ENCODE peak calls at places on chromosomes 1 and 21, in six cellular contexts. B is H9, G is HCT116, U is IMR-90, V is pancreas, Y is RWPE2. D is an unnamed sample. For H3K4me1, the result is how much of the 10 kb centered on the place peaks cover.

GRCh38 chr1:156933136-156933535 is 12.7 kb downstream of the LRRC71 start:
- DNase-seq in G (no peak), B (no peak), Y (no peak), U (no peak), V (no peak), D (no peak)

GRCh38 chr1:39117985-39118384 is 86.5 kb upstream of the MACF1 start:
- DNase-seq in Y (no peak), B (no peak), U (no peak), G (no peak), V (no peak), D (no peak)

GRCh38 chr1:44417351-44418021 is 12.4 kb downstream of the RNF220 start:
- DNase-seq in G (no peak), U (no peak), B (peak), Y (no peak), V (peak), D (no peak)

GRCh38 chr21:33848252-33848953 is 67.2 kb downstream of the ATP5PO start:
- DNase-seq in Y (no peak), G (no peak), B (no peak), U (no peak), V (no peak), D (no peak)

GRCh38 chr1:1937549-1938275 is 18.6 kb upstream of the TMEM52 start:
- DNase-seq in G (no peak), Y (no peak), V (peak), B (no peak), U (no peak), D (no peak)

GRCh38 chr1:200737647-200738296 is 921 bp upstream of the CAMSAP2 start:
- DNase-seq in V (no peak), U (no peak), G (no peak), B (no peak), Y (no peak), D (no peak)

GRCh38 chr1:182122855-182123254 is 61.3 kb upstream of the ZNF648 start:
- DNase-seq in B (no peak), G (no peak), U (no peak), Y (no peak), V (no peak), D (no peak)

GRCh38 chr1:100300691-100301090 is 34.7 kb downstream of the RTCA start:
- DNase-seq in B (no peak), V (no peak), U (no peak), Y (no peak), G (no peak), D (no peak)

GRCh38 chr1:179017383-179018326 is 8.0 kb upstream of the FAM20B start:
- DNase-seq in U (no peak), Y (no peak), B (no peak), G (no peak), V (no peak), D (no peak)

GRCh38 chr21:32256873-32257620 is 21.8 kb downstream of the MIS18A start:
- DNase-seq in G (no peak), U (peak), B (no peak), Y (no peak), V (peak), D (no peak)

GRCh38 chr1:52341861-52342260 is 24.1 kb downstream of the CC2D1B start:
- DNase-seq in Y (no peak), G (no peak), U (no peak), V (no peak), B (no peak), D (no peak)

GRCh38 chr1:169072945-169073725 is 33.4 kb upstream of the ATP1B1 start:
- DNase-seq in G (no peak), V (no peak), U (no peak), B (no peak), Y (no peak), D (no peak)

GRCh38 chr1:51605961-51606723 is 10.8 kb upstream of the OSBPL9 start:
- DNase-seq in B (peak), V (no peak), Y (no peak), U (no peak), G (no peak), D (no peak)

GRCh38 chr1:179021873-179022272 is 3.8 kb upstream of the FAM20B start:
- DNase-seq in G (no peak), V (no peak), U (peak), Y (no peak), B (no peak), D (no peak)

GRCh38 chr1:5577255-5578040 is 414.8 kb downstream of the NPHP4 start:
- DNase-seq in G (no peak), B (no peak), Y (no peak), V (no peak), U (no peak), D (no peak)

GRCh38 chr1:203754455-203754864 is 10.5 kb upstream of the LAX1 start:
- DNase-seq in B (no peak), U (no peak), G (no peak), V (no peak), Y (no peak), D (no peak)

GRCh38 chr1:36603461-36603860 is 120.7 kb upstream of the CSF3R start:
- DNase-seq in Y (no peak), B (no peak), G (no peak), V (no peak), U (no peak), D (no peak)

GRCh38 chr1:78101514-78101913 is 55.7 kb downstream of the GIPC2 start:
- DNase-seq in Y (no peak), B (no peak), U (peak), G (peak), V (no peak), D (no peak)

GRCh38 chr1:212482352-212483153 is 49.8 kb downstream of the NENF start:
- DNase-seq in U (peak), G (no peak), B (no peak), V (no peak), Y (no peak), D (no peak)

GRCh38 chr1:233675893-233676292 is 62.0 kb downstream of the KCNK1 start:
- DNase-seq in Y (no peak), U (no peak), G (no peak), V (no peak), B (no peak), D (no peak)

GRCh38 chr1:2533356-2533755 is 3.3 kb upstream of the HES5 start:
- DNase-seq in V (no peak), G (no peak), U (peak), Y (no peak), B (no peak), D (no peak)

GRCh38 chr1:61392417-61393242 is 310.3 kb downstream of the NFIA start:
- DNase-seq in G (no peak), V (no peak), B (no peak), Y (no peak), U (no peak), D (no peak)

GRCh38 chr1:29749546-29749945 is 513.2 kb downstream of the PTPRU start:
- DNase-seq in V (no peak), G (no peak), Y (no peak), U (no peak), B (no peak), D (no peak)

GRCh38 chr1:201985355-201985754 is 2.9 kb downstream of the RNPEP start:
- DNase-seq in V (no peak), Y (no peak), U (no peak), B (no peak), G (no peak), D (no peak)

GRCh38 chr1:37156646-37157045 is 122.3 kb upstream of the GRIK3 start:
- DNase-seq in G (peak), V (no peak), B (no peak), Y (no peak), U (no peak), D (no peak)

GRCh38 chr1:162498442-162498785 is 796 bp downstream of the UHMK1 start:
- DNase-seq in Y (no peak), U (peak), G (no peak), V (no peak), B (no peak), D (no peak)

GRCh38 chr1:58664881-58665280 is 35.0 kb downstream of the MYSM1 start:
- DNase-seq in Y (no peak), U (no peak), V (no peak), B (no peak), G (no peak), D (no peak)

GRCh38 chr1:38730511-38731397 is 128.8 kb downstream of the RRAGC start:
- DNase-seq in U (peak), V (no peak), G (peak), B (no peak), Y (no peak), D (no peak)

GRCh38 chr1:8182034-8182761 is 135.7 kb upstream of the SLC45A1 start:
- DNase-seq in U (peak), G (peak), Y (no peak), B (no peak), V (no peak), D (no peak)

GRCh38 chr1:193342811-193343210 is 156.4 kb upstream of the B3GALT2 start:
- DNase-seq in U (no peak), B (no peak), V (no peak), Y (no peak), G (no peak), D (no peak)

GRCh38 chr21:37546949-37547614 is 180.5 kb downstream of the DYRK1A start:
- DNase-seq in V (no peak), G (no peak), Y (no peak), U (no peak), B (no peak), D (no peak)

GRCh38 chr21:36472377-36472776 is 7.5 kb downstream of the CLDN14 start:
- DNase-seq in B (no peak), U (no peak), V (no peak), Y (no peak), G (no peak), D (no peak)

DNA sequence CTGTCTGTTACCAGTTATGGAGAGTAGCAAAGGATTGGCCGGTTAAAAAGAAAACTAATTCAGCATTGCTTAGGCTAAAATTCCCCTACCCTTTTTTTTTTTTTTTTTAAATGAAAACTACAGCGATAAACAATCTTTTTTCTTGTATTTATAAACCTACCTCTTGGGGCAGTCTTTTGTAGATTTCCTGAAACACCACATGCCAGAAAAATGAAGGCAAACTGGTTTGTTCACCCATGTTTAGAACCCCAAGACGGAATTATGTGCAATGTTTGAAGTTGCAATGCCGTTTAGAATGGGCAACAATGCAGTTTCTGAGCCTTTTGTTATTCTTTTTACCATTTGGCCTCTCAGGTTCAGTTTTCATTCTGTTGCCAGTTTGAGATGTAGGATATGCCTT is 59.1 kb downstream of the PRDM2 start:
- DNase-seq in G (peak), U (no peak), V (no peak), B (no peak), Y (no peak), D (no peak)
- TF ChIP-seq CTCF in G (no peak), U (no peak), V (no peak), B (no peak), Y (peak), D (no peak)

GRCh38 chr1:180235502-180236239 is 5.6 kb downstream of the LHX4 start:
- DNase-seq in B (peak), U (no peak), Y (no peak), V (no peak), G (no peak), D (no peak)

GRCh38 chr1:180232521-180233043 is 2.5 kb downstream of the LHX4 start:
- DNase-seq in Y (no peak), B (no peak), U (no peak), V (no peak), G (no peak), D (no peak)

GRCh38 chr1:180235077-180235501 is 5.0 kb downstream of the LHX4 start:
- DNase-seq in G (no peak), Y (no peak), B (peak), U (no peak), V (no peak), D (no peak)

GRCh38 chr1:180233191-180234011 is 3.3 kb downstream of the LHX4 start:
- DNase-seq in U (no peak), Y (no peak), V (no peak), B (no peak), G (no peak), D (no peak)

GRCh38 chr1:180234369-180235076 is 4.5 kb downstream of the LHX4 start:
- DNase-seq in U (no peak), G (no peak), Y (no peak), V (no peak), B (peak), D (no peak)
- H3K4me1 ChIP-seq in U (under half), G (under half), Y (under half), V (under half), B (under half), D (under half)

DNA sequence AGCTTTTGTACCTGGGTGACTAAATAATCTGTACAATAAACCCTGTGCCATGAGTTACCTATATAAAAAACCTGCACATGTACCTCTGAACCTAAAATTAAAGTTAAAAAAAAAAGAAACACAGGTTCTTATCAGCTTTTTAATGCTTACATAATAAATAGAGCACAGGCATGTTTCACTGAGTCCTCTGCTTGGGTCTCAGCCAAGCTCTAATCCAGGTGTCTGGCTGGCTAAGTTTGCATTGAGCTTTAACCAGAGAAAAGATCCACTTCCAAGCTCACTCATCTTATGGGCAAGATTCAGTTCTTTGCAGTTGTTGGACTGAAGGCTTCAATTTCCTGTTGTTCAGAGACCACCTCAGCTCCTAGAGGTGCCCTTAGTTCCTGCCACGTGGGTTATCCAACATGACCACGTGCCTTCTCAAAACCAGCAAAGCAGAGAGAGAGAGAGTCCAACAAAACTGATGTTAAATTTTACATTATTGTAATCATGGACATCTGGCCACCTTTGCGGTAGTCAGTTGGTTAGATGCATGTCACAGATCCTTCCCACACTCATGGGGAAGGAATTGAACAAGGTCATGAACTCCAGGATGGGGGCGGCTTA is 68.2 kb upstream of the TMPRSS2 start:
- DNase-seq in G (no peak), V (no peak), U (no peak), Y (no peak), B (no peak), D (no peak)
- H3K27ac ChIP-seq in G (no peak), V (no peak), U (no peak), Y (no peak), B (no peak), D (no peak)

DNA sequence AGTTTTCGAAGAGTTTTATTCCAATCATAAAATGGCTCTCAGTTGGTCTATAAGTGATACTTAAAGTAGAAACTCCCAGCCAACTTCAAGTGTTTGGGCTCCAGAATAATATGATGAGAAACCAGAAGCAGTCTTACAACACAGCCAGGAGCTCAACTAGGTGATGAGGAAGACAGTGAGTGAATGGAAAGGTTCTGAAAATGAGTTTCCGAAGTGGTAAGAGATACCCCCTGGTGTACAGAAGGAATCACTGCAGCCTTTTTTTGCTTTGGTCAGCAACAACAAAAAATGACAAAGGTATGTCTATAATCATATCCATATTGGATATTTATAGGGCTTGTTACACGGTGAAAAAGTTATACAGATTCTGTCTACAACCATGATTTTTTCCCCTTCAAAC is 16.5 kb downstream of the KRTAP19-1 start:
- DNase-seq in B (no peak), V (no peak), Y (no peak), U (no peak), G (no peak), D (no peak)
- TF ChIP-seq CTCF in B (peak), V (no peak), Y (peak), U (peak), G (peak), D (no peak)

GRCh38 chr1:21263052-21263429 is 27.2 kb downstream of the ECE1 start:
- DNase-seq in U (no peak), B (no peak), Y (no peak), G (no peak), V (no peak), D (no peak)
- H3K4me1 ChIP-seq in U (under half), B (under half), Y (under half), G (under half), V (under half), D (under half)

GRCh38 chr1:218461351-218461750 is 116.2 kb downstream of the TGFB2 start:
- DNase-seq in U (peak), V (no peak), B (no peak), Y (no peak), G (no peak), D (no peak)

GRCh38 chr1:218459450-218459849 is 114.3 kb downstream of the TGFB2 start:
- DNase-seq in Y (no peak), U (no peak), B (no peak), G (no peak), V (no peak), D (no peak)

GRCh38 chr1:218462116-218462515 is 117.0 kb downstream of the TGFB2 start:
- DNase-seq in G (no peak), B (no peak), V (no peak), Y (no peak), U (no peak), D (no peak)

GRCh38 chr1:218460367-218460766 is 115.2 kb downstream of the TGFB2 start:
- DNase-seq in U (peak), G (no peak), Y (no peak), B (peak), V (no peak), D (no peak)

GRCh38 chr1:218459878-218460277 is 114.7 kb downstream of the TGFB2 start:
- DNase-seq in B (peak), V (no peak), Y (no peak), G (peak), U (peak), D (no peak)
- H3K27ac ChIP-seq in B (no peak), V (no peak), Y (peak), G (peak), U (peak), D (no peak)

GRCh38 chr1:147171399-147172167 is 687 bp downstream of the PRKAB2 start:
- DNase-seq in V (no peak), B (no peak), Y (no peak), U (no peak), G (no peak), D (no peak)
- TF ChIP-seq CTCF in V (no peak), B (no peak), Y (no peak), U (no peak), G (no peak), D (no peak)

GRCh38 chr1:245645894-245646293 is 491.1 kb downstream of the KIF26B start:
- DNase-seq in G (no peak), Y (no peak), U (no peak), B (no peak), V (no peak), D (no peak)
- H3K4me1 ChIP-seq in G (under half), Y (under half), U (under half), B (under half), V (under half), D (under half)

D was measured in CD8-positive, alpha-beta T cell.